ENCODE peak calls at places on chromosome X, in six cellular contexts. One of them, this sample, is unnamed.

GRCh38 chrX:30313322-30313721 is 4.1 kb upstream of the NR0B1 start:
- DNase-seq in cardiac fibroblast: no peak
- DNase-seq in GM12865: no peak
- DNase-seq in PC-3: no peak
- DNase-seq in SJSA1: no peak
- DNase-seq in fibroblast of pulmonary artery: no peak
- DNase-seq in this sample: no peak

GRCh38 chrX:53813663-53814440 is 127.3 kb upstream of the HUWE1 start:
- DNase-seq in cardiac fibroblast: no peak
- DNase-seq in GM12865: no peak
- DNase-seq in PC-3: peak; percentile 82
- DNase-seq in SJSA1: no peak
- DNase-seq in fibroblast of pulmonary artery: no peak
- DNase-seq in this sample: no peak

GRCh38 chrX:9683350-9683749 is 82.3 kb downstream of the GPR143 start:
- DNase-seq in cardiac fibroblast: no peak
- DNase-seq in GM12865: no peak
- DNase-seq in PC-3: no peak
- DNase-seq in SJSA1: no peak
- DNase-seq in fibroblast of pulmonary artery: no peak
- DNase-seq in this sample: no peak

GRCh38 chrX:27889878-27890277 is 82.1 kb downstream of the MAGEB10 start:
- DNase-seq in cardiac fibroblast: no peak
- DNase-seq in GM12865: no peak
- DNase-seq in PC-3: no peak
- DNase-seq in SJSA1: no peak
- DNase-seq in fibroblast of pulmonary artery: no peak
- DNase-seq in this sample: no peak

GRCh38 chrX:15946783-15947550 is 92.4 kb upstream of the AP1S2 start:
- DNase-seq in cardiac fibroblast: peak; percentile 83
- DNase-seq in GM12865: no peak
- DNase-seq in PC-3: peak; percentile 93
- DNase-seq in SJSA1: peak; percentile 79
- DNase-seq in fibroblast of pulmonary artery: peak; percentile 67
- DNase-seq in this sample: peak; percentile 45

GRCh38 chrX:16427668-16428067 is 222.3 kb upstream of the S100G start:
- DNase-seq in cardiac fibroblast: no peak
- DNase-seq in GM12865: no peak
- DNase-seq in PC-3: no peak
- DNase-seq in SJSA1: no peak
- DNase-seq in fibroblast of pulmonary artery: no peak
- DNase-seq in this sample: no peak

GRCh38 chrX:1713296-1713695 is 98.4 kb downstream of the ASMT start:
- DNase-seq in cardiac fibroblast: no peak
- DNase-seq in GM12865: no peak
- DNase-seq in PC-3: no peak
- DNase-seq in SJSA1: no peak
- DNase-seq in fibroblast of pulmonary artery: no peak
- DNase-seq in this sample: no peak

GRCh38 chrX:140467211-140467610 is 37.7 kb downstream of the SOX3 start:
- DNase-seq in cardiac fibroblast: no peak
- DNase-seq in GM12865: no peak
- DNase-seq in PC-3: no peak
- DNase-seq in SJSA1: no peak
- DNase-seq in fibroblast of pulmonary artery: no peak
- DNase-seq in this sample: no peak

GRCh38 chrX:53281321-53281822 is at the start of gene IQSEC2:
- DNase-seq in cardiac fibroblast: peak; percentile 74
- DNase-seq in GM12865: no peak
- DNase-seq in PC-3: peak; percentile 89
- DNase-seq in SJSA1: peak; percentile 77
- DNase-seq in fibroblast of pulmonary artery: peak; percentile 77
- DNase-seq in this sample: peak; percentile 80

GRCh38 chrX:38652934-38653442 is 91.6 kb downstream of the TSPAN7 start:
- DNase-seq in cardiac fibroblast: no peak
- DNase-seq in GM12865: no peak
- DNase-seq in PC-3: no peak
- DNase-seq in SJSA1: no peak
- DNase-seq in fibroblast of pulmonary artery: no peak
- DNase-seq in this sample: no peak

GRCh38 chrX:38570396-38570795 is 9.1 kb downstream of the TSPAN7 start:
- DNase-seq in cardiac fibroblast: no peak
- DNase-seq in GM12865: no peak
- DNase-seq in PC-3: peak; percentile 10
- DNase-seq in SJSA1: no peak
- DNase-seq in fibroblast of pulmonary artery: no peak
- DNase-seq in this sample: no peak

GRCh38 chrX:16838202-16839066 is 31.7 kb downstream of the RBBP7 start:
- DNase-seq in cardiac fibroblast: peak; percentile 83
- DNase-seq in GM12865: no peak
- DNase-seq in PC-3: no peak
- DNase-seq in SJSA1: peak; percentile 55
- DNase-seq in fibroblast of pulmonary artery: peak; percentile 84
- DNase-seq in this sample: peak; percentile 84

GRCh38 chrX:117910216-117910615 is 206.4 kb downstream of the KLHL13 start:
- DNase-seq in cardiac fibroblast: no peak
- DNase-seq in GM12865: no peak
- DNase-seq in PC-3: no peak
- DNase-seq in SJSA1: no peak
- DNase-seq in fibroblast of pulmonary artery: no peak
- DNase-seq in this sample: no peak
- H3K4me3 ChIP-seq in cardiac fibroblast: no peak overlapping the region
- H3K4me3 ChIP-seq in GM12865: no peak overlapping the region
- H3K4me3 ChIP-seq in PC-3: no peak overlapping the region
- H3K4me3 ChIP-seq in SJSA1: no peak overlapping the region
- H3K4me3 ChIP-seq in fibroblast of pulmonary artery: no peak overlapping the region
- H3K4me3 ChIP-seq in this sample: no peak overlapping the region

GRCh38 chrX:65821721-65822496 is 154.5 kb downstream of the MSN start:
- DNase-seq in cardiac fibroblast: no peak
- DNase-seq in GM12865: no peak
- DNase-seq in PC-3: no peak
- DNase-seq in SJSA1: no peak
- DNase-seq in fibroblast of pulmonary artery: no peak
- DNase-seq in this sample: no peak
- H3K4me3 ChIP-seq in cardiac fibroblast: no peak overlapping the region
- H3K4me3 ChIP-seq in GM12865: peak overlapping the region; percentile 33
- H3K4me3 ChIP-seq in PC-3: no peak overlapping the region
- H3K4me3 ChIP-seq in SJSA1: no peak overlapping the region
- H3K4me3 ChIP-seq in fibroblast of pulmonary artery: no peak overlapping the region
- H3K4me3 ChIP-seq in this sample: no peak overlapping the region

GRCh38 chrX:126164689-126165400 is 1.2 kb downstream of the DCAF12L2 start:
- DNase-seq in cardiac fibroblast: no peak
- DNase-seq in GM12865: no peak
- DNase-seq in PC-3: no peak
- DNase-seq in SJSA1: no peak
- DNase-seq in fibroblast of pulmonary artery: no peak
- DNase-seq in this sample: no peak

GRCh38 chrX:126170715-126171114 is 4.6 kb upstream of the DCAF12L2 start:
- DNase-seq in cardiac fibroblast: no peak
- DNase-seq in GM12865: no peak
- DNase-seq in PC-3: no peak
- DNase-seq in SJSA1: no peak
- DNase-seq in fibroblast of pulmonary artery: no peak
- DNase-seq in this sample: no peak

GRCh38 chrX:126167560-126167959 is 1.5 kb upstream of the DCAF12L2 start:
- DNase-seq in cardiac fibroblast: no peak
- DNase-seq in GM12865: no peak
- DNase-seq in PC-3: no peak
- DNase-seq in SJSA1: no peak
- DNase-seq in fibroblast of pulmonary artery: no peak
- DNase-seq in this sample: no peak

GRCh38 chrX:126165721-126166401 is at the start of gene DCAF12L2:
- DNase-seq in cardiac fibroblast: no peak
- DNase-seq in GM12865: no peak
- DNase-seq in PC-3: no peak
- DNase-seq in SJSA1: no peak
- DNase-seq in fibroblast of pulmonary artery: no peak
- DNase-seq in this sample: no peak

DNA sequence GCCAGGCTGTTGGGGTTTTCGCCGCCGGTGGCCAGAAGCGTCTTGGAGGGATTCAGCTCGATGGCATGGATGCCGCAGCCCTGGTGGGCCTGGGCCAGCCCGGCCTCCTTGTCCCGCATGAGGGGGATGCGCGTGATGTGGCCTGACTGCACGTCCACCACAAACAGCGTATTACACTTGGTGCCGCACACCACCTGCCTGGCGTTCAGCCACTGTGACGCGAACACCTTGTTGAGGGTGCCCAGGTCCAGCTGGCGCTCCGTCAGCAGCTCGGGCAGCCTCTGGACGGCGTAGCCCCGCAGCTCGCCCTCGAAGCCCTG is 728 bp downstream of the DCAF12L2 start:
- DNase-seq in cardiac fibroblast: no peak
- DNase-seq in GM12865: no peak
- DNase-seq in PC-3: no peak
- DNase-seq in SJSA1: no peak
- DNase-seq in fibroblast of pulmonary artery: no peak
- DNase-seq in this sample: no peak
- H3K4me3 ChIP-seq in cardiac fibroblast: no peak overlapping the region
- H3K4me3 ChIP-seq in GM12865: no peak overlapping the region
- H3K4me3 ChIP-seq in PC-3: no peak overlapping the region
- H3K4me3 ChIP-seq in SJSA1: no peak overlapping the region
- H3K4me3 ChIP-seq in fibroblast of pulmonary artery: no peak overlapping the region
- H3K4me3 ChIP-seq in this sample: no peak overlapping the region

GRCh38 chrX:40877869-40878268 is 142.5 kb upstream of the MED14 start:
- DNase-seq in cardiac fibroblast: peak; percentile 54
- DNase-seq in GM12865: peak; percentile 35
- DNase-seq in PC-3: peak; percentile 61
- DNase-seq in SJSA1: no peak
- DNase-seq in fibroblast of pulmonary artery: peak; percentile 42
- DNase-seq in this sample: peak; percentile 57

GRCh38 chrX:40883021-40883619 is 147.8 kb upstream of the MED14 start:
- DNase-seq in cardiac fibroblast: no peak
- DNase-seq in GM12865: no peak
- DNase-seq in PC-3: no peak
- DNase-seq in SJSA1: peak; percentile 43
- DNase-seq in fibroblast of pulmonary artery: no peak
- DNase-seq in this sample: no peak

GRCh38 chrX:40880712-40881111 is 145.4 kb upstream of the MED14 start:
- DNase-seq in cardiac fibroblast: no peak
- DNase-seq in GM12865: no peak
- DNase-seq in PC-3: no peak
- DNase-seq in SJSA1: no peak
- DNase-seq in fibroblast of pulmonary artery: no peak
- DNase-seq in this sample: no peak

DNA sequence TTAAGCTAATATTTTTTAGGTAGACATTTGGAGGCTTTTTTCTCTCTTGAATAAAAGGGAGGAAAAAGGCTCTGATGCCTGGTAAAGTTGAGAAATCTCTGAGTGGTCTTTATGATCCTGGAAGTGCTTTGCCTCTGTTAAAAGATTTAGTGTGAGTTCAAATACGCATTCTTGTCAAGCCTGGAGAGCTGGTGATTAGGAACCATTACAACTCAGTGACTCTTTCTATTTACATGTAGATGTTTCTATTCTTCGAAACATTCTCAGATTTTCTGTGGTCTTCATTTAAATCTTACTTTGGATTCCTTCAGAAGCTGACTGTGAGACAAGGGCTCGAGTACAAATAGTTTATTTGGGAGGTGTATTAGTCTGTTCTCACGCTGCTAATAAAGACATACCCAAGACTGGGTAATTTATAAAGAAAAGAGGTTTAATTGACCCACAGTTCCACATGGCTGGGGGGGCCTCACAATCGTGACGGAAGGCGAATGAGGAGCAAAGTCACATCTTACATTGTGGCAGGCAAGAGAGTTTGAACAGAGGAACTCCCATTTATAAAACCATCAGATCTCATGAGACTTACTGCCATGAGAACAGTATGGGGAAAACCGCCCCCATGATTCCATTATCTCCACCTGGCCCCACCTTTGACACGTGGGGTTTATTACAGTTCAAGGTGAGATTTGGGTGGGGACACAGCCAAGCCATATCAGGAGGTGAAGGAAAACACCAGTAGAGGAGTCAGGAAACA is 143.7 kb upstream of the MED14 start:
- DNase-seq in cardiac fibroblast: no peak
- DNase-seq in GM12865: no peak
- DNase-seq in PC-3: no peak
- DNase-seq in SJSA1: no peak
- DNase-seq in fibroblast of pulmonary artery: no peak
- DNase-seq in this sample: peak; percentile 17
- H3K4me3 ChIP-seq in cardiac fibroblast: no peak overlapping the region
- H3K4me3 ChIP-seq in GM12865: no peak overlapping the region
- H3K4me3 ChIP-seq in PC-3: no peak overlapping the region
- H3K4me3 ChIP-seq in SJSA1: no peak overlapping the region
- H3K4me3 ChIP-seq in fibroblast of pulmonary artery: no peak overlapping the region
- H3K4me3 ChIP-seq in this sample: no peak overlapping the region